ENCODE peak calls at places on chromosomes 1 and 21, in six cellular contexts. P, D, V, Y, X and U are unnamed samples.

GRCh38 chr1:56911098-56911497 is 54.7 kb downstream of the C8B start:
- DNase-seq in Y (peak; percentile 44), D (no peak), P (peak; percentile 4), V (no peak), X (peak; percentile 65), U (no peak)

GRCh38 chr1:169999357-169999756 is 75.1 kb downstream of the KIFAP3 start:
- DNase-seq in P (peak; percentile 75), X (peak; percentile 89), V (no peak), Y (peak; percentile 97), D (no peak), U (peak; percentile 6)

GRCh38 chr1:151593651-151594625 is 17.9 kb upstream of the SNX27 start:
- DNase-seq in X (peak; percentile 59), D (peak; percentile 87), Y (no peak), P (peak; percentile 47), V (peak; percentile 89), U (peak; percentile 91)

GRCh38 chr1:46130144-46130543 is 2.3 kb downstream of the PIK3R3 start:
- DNase-seq in V (no peak), Y (no peak), X (no peak), P (peak; percentile 9), D (no peak), U (no peak)

GRCh38 chr1:64962447-64962846 is 3.9 kb downstream of the JAK1 start:
- DNase-seq in P (no peak), Y (no peak), X (no peak), V (no peak), D (no peak), U (peak; percentile 53)

GRCh38 chr1:235763962-235764361 is 102.7 kb downstream of the LYST start:
- DNase-seq in P (no peak), Y (no peak), V (no peak), X (no peak), D (no peak), U (no peak)

GRCh38 chr1:203165101-203165799 is 10.4 kb downstream of the MYBPH start:
- DNase-seq in P (no peak), D (no peak), V (no peak), Y (no peak), X (no peak), U (peak; percentile 69)

GRCh38 chr1:102190429-102190828 is 193.7 kb upstream of the OLFM3 start:
- DNase-seq in X (no peak), V (no peak), Y (no peak), D (no peak), P (no peak), U (no peak)

GRCh38 chr1:216221260-216221700 is 202.0 kb downstream of the USH2A start:
- DNase-seq in V (peak; percentile 85), D (peak; percentile 82), P (peak; percentile 88), X (peak; percentile 82), Y (peak; percentile 60), U (peak; percentile 76)

GRCh38 chr1:183339556-183340167 is 78.5 kb downstream of the NMNAT2 start:
- DNase-seq in D (no peak), Y (peak; percentile 31), X (no peak), P (no peak), V (no peak), U (no peak)

GRCh38 chr1:240111558-240111957 is 19.9 kb downstream of the FMN2 start:
- DNase-seq in Y (no peak), D (no peak), V (no peak), P (no peak), X (no peak), U (peak; percentile 3)

GRCh38 chr1:154608522-154609294 is 722 bp upstream of the ADAR start:
- DNase-seq in Y (peak; percentile 51), D (peak; percentile 94), X (peak; percentile 80), P (peak; percentile 61), V (peak; percentile 79), U (peak; percentile 84)

GRCh38 chr1:224203243-224204016 is 20.4 kb downstream of the DEGS1 start:
- DNase-seq in X (peak; percentile 57), D (peak; percentile 35), P (peak; percentile 79), Y (peak; percentile 85), V (peak; percentile 60), U (peak; percentile 89)

GRCh38 chr21:29157084-29157483 is 26.6 kb downstream of the MAP3K7CL start:
- DNase-seq in P (no peak), X (no peak), D (no peak), Y (no peak), V (no peak), U (no peak)

GRCh38 chr1:21631944-21632887 is 36.9 kb downstream of the RAP1GAP start:
- DNase-seq in P (no peak), D (no peak), Y (no peak), V (no peak), X (no peak), U (no peak)
- H2AFZ ChIP-seq in P (no peak overlapping the region), D (no peak overlapping the region), Y (no peak overlapping the region), V (no peak overlapping the region), X (no peak overlapping the region), U (no peak overlapping the region)

DNA sequence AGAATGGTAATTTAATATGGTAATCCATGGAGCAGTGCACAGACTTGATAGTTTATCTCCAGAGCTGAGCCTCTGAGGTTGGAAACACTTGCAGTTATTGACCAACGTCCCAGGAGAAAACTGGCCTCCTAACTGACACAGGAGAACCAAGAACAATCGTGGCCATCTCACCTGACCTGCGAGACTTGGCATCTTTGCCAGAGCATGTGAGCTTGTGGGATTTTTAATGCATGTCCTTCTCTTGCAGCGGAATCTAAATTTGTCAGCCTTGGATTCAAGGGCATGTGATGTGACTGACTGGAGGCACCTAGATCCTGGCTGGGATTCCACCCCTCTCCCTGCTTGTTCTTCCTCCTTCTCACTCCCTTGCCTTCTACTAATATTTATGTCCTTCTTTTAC is 27.8 kb upstream of the SLC26A9 start:
- DNase-seq in P (no peak), D (no peak), Y (no peak), X (no peak), V (no peak), U (no peak)
- H3K4me2 ChIP-seq in P (no peak overlapping the region), D (no peak overlapping the region), Y (no peak overlapping the region), X (no peak overlapping the region), V (no peak overlapping the region), U (no peak overlapping the region)

GRCh38 chr1:153570874-153571273 is 5.2 kb upstream of the S100A2 start:
- DNase-seq in X (no peak), Y (no peak), P (no peak), V (no peak), D (no peak), U (no peak)

GRCh38 chr1:153573351-153573750 is 7.7 kb upstream of the S100A2 start:
- DNase-seq in V (no peak), X (no peak), D (no peak), P (peak; percentile 50), Y (peak; percentile 29), U (peak; percentile 74)

GRCh38 chr1:153572569-153573015 is 6.9 kb upstream of the S100A2 start:
- DNase-seq in D (peak; percentile 71), X (peak; percentile 94), P (peak; percentile 88), V (peak; percentile 86), Y (peak; percentile 71), U (peak; percentile 96)

GRCh38 chr1:153569465-153569864 is 3.8 kb upstream of the S100A2 start:
- DNase-seq in V (peak; percentile 27), P (no peak), D (no peak), Y (no peak), X (no peak), U (no peak)

DNA sequence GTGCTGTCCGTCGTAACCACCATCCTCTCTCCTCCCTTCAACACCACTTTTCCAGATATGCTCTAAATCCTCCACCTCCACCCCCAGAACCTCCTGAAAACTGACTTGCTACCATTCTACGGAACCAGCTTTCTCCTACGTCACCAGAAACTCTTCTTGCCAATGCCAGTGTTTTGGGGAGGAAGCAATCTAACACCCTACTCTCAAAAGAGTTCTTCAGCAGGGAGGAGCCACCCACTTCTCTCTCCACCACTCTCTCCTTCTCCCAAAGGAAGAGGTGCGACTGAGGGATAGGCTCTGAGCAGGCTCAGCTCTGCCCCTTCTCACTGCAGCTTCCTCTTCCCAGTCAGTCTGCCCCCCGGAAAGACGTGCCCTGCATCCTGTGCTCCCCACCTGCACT is 6.1 kb upstream of the S100A2 start:
- DNase-seq in X (no peak), D (no peak), P (no peak), V (no peak), Y (no peak), U (no peak)
- H2AFZ ChIP-seq in X (no peak overlapping the region), D (no peak overlapping the region), P (peak overlapping the region; percentile 26), V (no peak overlapping the region), Y (peak overlapping the region; percentile 42), U (peak overlapping the region; percentile 62)

GRCh38 chr1:193451606-193452005 is 265.2 kb upstream of the B3GALT2 start:
- DNase-seq in D (no peak), P (no peak), V (no peak), X (no peak), Y (no peak), U (no peak)

GRCh38 chr1:193462629-193463320 is 276.4 kb upstream of the B3GALT2 start:
- DNase-seq in D (peak; percentile 43), V (peak; percentile 53), P (peak; percentile 36), X (no peak), Y (peak; percentile 89), U (no peak)

GRCh38 chr1:193458628-193459027 is 272.2 kb upstream of the B3GALT2 start:
- DNase-seq in V (no peak), P (no peak), D (no peak), X (no peak), Y (peak; percentile 12), U (no peak)

GRCh38 chr1:193457676-193458075 is 271.3 kb upstream of the B3GALT2 start:
- DNase-seq in P (peak; percentile 3), V (no peak), Y (peak; percentile 25), D (no peak), X (peak; percentile 10), U (no peak)

DNA sequence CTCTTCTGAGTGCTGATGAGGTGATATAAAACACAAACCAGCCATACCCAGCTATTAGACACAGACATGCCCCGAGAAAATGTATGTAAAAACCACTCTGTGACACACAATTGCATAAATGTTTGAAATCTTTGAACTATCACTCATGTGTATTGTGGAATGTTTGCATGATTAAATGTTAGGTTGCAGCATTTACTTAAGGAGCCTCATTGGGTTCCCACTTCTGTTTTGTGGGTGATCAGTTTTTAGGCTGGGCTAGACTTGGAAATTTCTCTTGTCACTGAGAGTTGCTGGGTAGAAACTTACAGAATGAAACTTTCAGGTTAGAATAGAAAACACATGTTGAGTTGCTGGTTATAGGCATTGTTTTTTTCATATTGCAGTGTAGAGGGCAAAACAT is 270.5 kb upstream of the B3GALT2 start:
- DNase-seq in Y (peak; percentile 6), V (no peak), P (peak; percentile 8), X (no peak), D (no peak), U (no peak)
- H3K4me2 ChIP-seq in Y (no peak overlapping the region), V (no peak overlapping the region), P (no peak overlapping the region), X (no peak overlapping the region), D (no peak overlapping the region), U (no peak overlapping the region)

GRCh38 chr1:25798666-25799345 is 1.2 kb upstream of the SELENON start:
- DNase-seq in P (no peak), Y (no peak), V (no peak), X (no peak), D (no peak), U (peak; percentile 75)

GRCh38 chr1:25800538-25801377 is 765 bp downstream of the SELENON start:
- DNase-seq in D (no peak), Y (no peak), V (no peak), P (no peak), X (peak; percentile 43), U (peak; percentile 91)

GRCh38 chr1:25799758-25800537 is at the start of gene SELENON:
- DNase-seq in V (peak; percentile 46), D (peak; percentile 90), Y (peak; percentile 48), P (peak; percentile 45), X (peak; percentile 66), U (peak; percentile 98)

GRCh38 chr1:25797939-25798338 is 2.1 kb upstream of the SELENON start:
- DNase-seq in X (peak; percentile 64), D (peak; percentile 76), P (no peak), Y (no peak), V (peak; percentile 74), U (peak; percentile 95)

GRCh38 chr1:25799346-25799720 is 660 bp upstream of the SELENON start:
- DNase-seq in D (no peak), X (no peak), V (no peak), P (no peak), Y (no peak), U (peak; percentile 81)
- H2AFZ ChIP-seq in D (no peak overlapping the region), X (peak overlapping the region; percentile 91), V (no peak overlapping the region), P (no peak overlapping the region), Y (peak overlapping the region; percentile 96), U (peak overlapping the region; percentile 91)